ENCODE peak calls at places on chromosomes 3 and 15, in six cellular contexts. Y is psoas muscle, E is fibroblast of lung, N is BE2C, A is heart right ventricle, P is spleen. H is an unnamed sample.

GRCh38 chr3:41629072-41629471 is 332.8 kb downstream of the ULK4 start:
- DNase-seq in Y (no peak), E (no peak), N (no peak), A (no peak), P (no peak), H (no peak)

GRCh38 chr15:35818846-35819245 is 272.9 kb upstream of the DPH6 start:
- DNase-seq in Y (no peak), E (no peak), N (no peak), A (no peak), P (no peak), H (no peak)

GRCh38 chr3:186144257-186144656 is 35.4 kb upstream of the ETV5 start:
- DNase-seq in Y (no peak), E (no peak), N (no peak), A (no peak), P (no peak), H (no peak)

GRCh38 chr3:177525987-177526712 is 328.9 kb upstream of the TBL1XR1 start:
- DNase-seq in Y (no peak), E (no peak), N (no peak), A (no peak), P (no peak), H (no peak)

GRCh38 chr15:74603026-74603788 is 12.4 kb upstream of the CLK3 start:
- DNase-seq in Y (no peak), E (no peak), N (no peak), A (peak), P (no peak), H (no peak)

GRCh38 chr3:79820089-79820488 is 52.3 kb upstream of the ROBO1 start:
- DNase-seq in Y (no peak), E (no peak), N (no peak), A (no peak), P (no peak), H (no peak)

GRCh38 chr15:76342046-76342381 is 5.4 kb downstream of the ISL2 start:
- DNase-seq in Y (no peak), E (no peak), N (no peak), A (no peak), P (no peak), H (peak)

GRCh38 chr3:150254199-150254786 is 153.8 kb upstream of the TSC22D2 start:
- DNase-seq in Y (no peak), E (no peak), N (no peak), A (no peak), P (no peak), H (no peak)

GRCh38 chr3:196085534-196085933 is 3.6 kb upstream of the TFRC start:
- DNase-seq in Y (no peak), E (no peak), N (no peak), A (no peak), P (no peak), H (no peak)

GRCh38 chr3:33921608-33922007 is 123.2 kb downstream of the PDCD6IP start:
- DNase-seq in Y (no peak), E (no peak), N (no peak), A (no peak), P (no peak), H (no peak)

GRCh38 chr3:181570472-181570871 is 141.3 kb upstream of the SOX2 start:
- DNase-seq in Y (no peak), E (no peak), N (no peak), A (no peak), P (no peak), H (no peak)

GRCh38 chr3:107241217-107241616 is 136.0 kb upstream of the CCDC54 start:
- DNase-seq in Y (no peak), E (peak), N (no peak), A (peak), P (peak), H (peak)

GRCh38 chr3:101942356-101942755 is 93.0 kb downstream of the NFKBIZ start:
- DNase-seq in Y (no peak), E (peak), N (no peak), A (no peak), P (no peak), H (no peak)

GRCh38 chr15:44298878-44299277 is 10.4 kb downstream of the GOLM2 start:
- DNase-seq in Y (no peak), E (no peak), N (peak), A (no peak), P (no peak), H (no peak)

GRCh38 chr3:152176998-152177397 is 91.7 kb upstream of the MBNL1 start:
- DNase-seq in Y (no peak), E (no peak), N (no peak), A (no peak), P (no peak), H (no peak)

GRCh38 chr3:152175576-152175883 is 93.2 kb upstream of the MBNL1 start:
- DNase-seq in Y (no peak), E (peak), N (no peak), A (no peak), P (no peak), H (no peak)

GRCh38 chr3:152176241-152176640 is 92.5 kb upstream of the MBNL1 start:
- DNase-seq in Y (no peak), E (no peak), N (no peak), A (no peak), P (no peak), H (no peak)

GRCh38 chr3:152173627-152174026 is 95.1 kb upstream of the MBNL1 start:
- DNase-seq in Y (no peak), E (no peak), N (no peak), A (no peak), P (no peak), H (no peak)

GRCh38 chr3:152174876-152175575 is 93.7 kb upstream of the MBNL1 start:
- DNase-seq in Y (no peak), E (no peak), N (no peak), A (no peak), P (no peak), H (no peak)
- H3K4me3 ChIP-seq in Y (no peak), E (no peak), N (no peak), A (no peak), P (no peak), H (no peak)

DNA sequence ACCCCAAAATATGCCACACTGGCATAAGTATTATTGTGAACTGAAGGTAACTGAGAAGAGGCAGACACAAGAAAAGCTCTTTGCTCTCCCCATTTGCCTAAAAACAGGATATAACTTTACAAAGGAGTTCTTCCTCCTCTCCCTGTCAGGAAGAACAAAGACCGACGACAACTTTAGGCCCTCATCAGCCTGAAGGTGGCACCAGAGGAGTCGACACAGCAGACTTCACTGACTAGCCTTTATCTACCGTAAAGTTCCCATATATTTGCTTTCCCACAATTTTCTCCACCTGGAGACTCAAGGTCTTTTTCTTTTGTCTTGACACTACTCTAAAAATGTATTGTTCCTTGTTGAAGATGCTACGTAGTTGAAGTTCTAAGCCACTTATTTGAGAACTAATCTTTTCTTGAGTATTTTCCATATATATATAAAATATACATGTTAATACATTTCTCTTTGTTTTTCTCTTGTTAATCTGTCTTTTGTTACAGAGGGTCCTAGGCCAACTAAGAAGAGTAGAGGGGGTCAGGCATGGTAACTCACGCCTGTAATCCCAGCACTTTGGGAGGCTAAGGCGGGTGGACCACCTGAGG is 16.2 kb upstream of the XIRP1 start:
- DNase-seq in Y (peak), E (peak), N (peak), A (peak), P (no peak), H (peak)
- TF ChIP-seq CTCF in Y (peak), E (peak), N (peak), A (peak), P (peak), H (peak)

DNA sequence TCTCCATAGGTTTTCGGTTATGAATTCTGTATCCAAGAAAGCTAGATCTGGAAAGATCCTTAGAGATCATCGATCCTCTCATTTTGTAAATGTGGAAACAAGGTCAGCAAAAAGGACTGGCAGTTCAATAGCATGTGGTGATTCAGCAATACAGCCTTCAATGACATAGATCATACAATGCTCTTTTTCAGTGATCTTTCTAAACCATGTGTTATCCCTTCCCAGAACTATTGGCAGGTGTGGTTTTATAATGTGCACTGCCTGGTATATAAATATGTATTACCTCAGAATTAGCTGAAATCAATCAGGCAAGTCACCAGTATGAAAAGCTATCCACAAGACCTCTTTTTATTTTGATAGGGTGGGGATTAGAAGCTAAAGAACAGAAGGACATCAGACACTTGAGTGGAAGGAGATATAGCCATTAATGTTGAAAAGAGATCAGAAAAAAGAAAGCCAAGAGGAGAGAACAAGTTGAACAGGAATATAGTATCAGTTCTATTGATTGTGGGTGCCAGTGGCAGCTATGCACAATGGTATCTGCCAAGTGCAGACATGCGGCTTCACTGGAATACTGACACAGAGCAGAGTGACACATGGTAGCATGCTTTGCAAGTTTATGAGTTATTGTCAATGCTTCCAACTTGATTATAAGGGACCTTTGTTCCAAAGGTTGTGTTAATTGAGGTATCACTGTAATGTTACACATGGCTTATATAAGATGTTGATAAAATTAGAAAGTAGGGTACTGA is 42.2 kb upstream of the TP63 start:
- DNase-seq in Y (no peak), E (no peak), N (no peak), A (no peak), P (no peak), H (no peak)
- H3K4me3 ChIP-seq in Y (no peak), E (no peak), N (no peak), A (no peak), P (no peak), H (no peak)

GRCh38 chr15:93071469-93071891 is 17.5 kb downstream of the RGMA start:
- DNase-seq in Y (peak), E (peak), N (no peak), A (no peak), P (no peak), H (no peak)

GRCh38 chr15:93072011-93072410 is 17.0 kb downstream of the RGMA start:
- DNase-seq in Y (no peak), E (peak), N (no peak), A (no peak), P (no peak), H (no peak)

GRCh38 chr15:93070901-93071300 is 18.1 kb downstream of the RGMA start:
- DNase-seq in Y (peak), E (no peak), N (no peak), A (no peak), P (no peak), H (no peak)

GRCh38 chr15:93073465-93073952 is 15.5 kb downstream of the RGMA start:
- DNase-seq in Y (peak), E (no peak), N (no peak), A (no peak), P (no peak), H (no peak)

GRCh38 chr15:93072440-93073394 is 16.3 kb downstream of the RGMA start:
- DNase-seq in Y (peak), E (peak), N (peak), A (peak), P (no peak), H (peak)
- TF ChIP-seq CTCF in Y (no peak), E (no peak), N (no peak), A (no peak), P (no peak), H (no peak)

GRCh38 chr3:29170894-29171582 is 109.8 kb upstream of the RBMS3 start:
- DNase-seq in Y (no peak), E (no peak), N (no peak), A (no peak), P (no peak), H (no peak)
- H3K4me3 ChIP-seq in Y (no peak), E (no peak), N (no peak), A (no peak), P (no peak), H (no peak)

GRCh38 chr15:91912336-91912735 is 58.8 kb downstream of the SLCO3A1 start:
- DNase-seq in Y (no peak), E (no peak), N (peak), A (no peak), P (no peak), H (no peak)
- TF ChIP-seq CTCF in Y (no peak), E (no peak), N (no peak), A (no peak), P (no peak), H (no peak)

DNA sequence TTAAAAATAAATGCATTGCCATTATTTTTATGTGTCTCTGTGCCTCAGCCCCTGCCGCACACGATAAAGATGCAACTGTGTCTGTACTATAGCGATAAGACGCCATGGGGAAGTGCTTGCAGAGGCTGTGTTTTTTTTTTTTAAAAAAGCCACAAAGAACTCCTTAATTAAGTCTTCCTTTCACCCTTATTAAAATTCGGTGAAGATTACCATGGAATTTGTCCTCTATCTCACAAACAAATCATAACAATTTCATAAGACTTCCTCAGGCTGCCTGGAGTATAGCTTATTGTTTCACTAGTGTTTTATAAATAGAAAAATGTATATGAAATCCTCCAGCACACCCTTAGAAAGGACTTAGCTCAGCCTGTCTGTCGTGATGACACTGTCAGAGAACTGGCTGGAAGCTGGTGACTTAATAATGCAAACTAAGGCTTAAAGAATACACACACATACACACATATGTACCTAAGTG is 374.8 kb upstream of the SLCO3A1 start:
- DNase-seq in Y (no peak), E (no peak), N (no peak), A (no peak), P (no peak), H (no peak)
- H3K4me3 ChIP-seq in Y (no peak), E (no peak), N (no peak), A (no peak), P (no peak), H (no peak)

GRCh38 chr15:51132384-51133139 is 37.9 kb upstream of the TNFAIP8L3 start:
- DNase-seq in Y (peak), E (peak), N (peak), A (no peak), P (no peak), H (peak)

GRCh38 chr15:51134416-51135199 is 39.9 kb upstream of the TNFAIP8L3 start:
- DNase-seq in Y (no peak), E (no peak), N (no peak), A (no peak), P (no peak), H (no peak)

GRCh38 chr15:51131596-51132290 is 37.0 kb upstream of the TNFAIP8L3 start:
- DNase-seq in Y (no peak), E (no peak), N (no peak), A (no peak), P (no peak), H (no peak)

GRCh38 chr15:51135276-51135675 is 40.6 kb upstream of the TNFAIP8L3 start:
- DNase-seq in Y (no peak), E (no peak), N (no peak), A (no peak), P (no peak), H (no peak)

GRCh38 chr15:51133140-51133630 is 38.5 kb upstream of the TNFAIP8L3 start:
- DNase-seq in Y (no peak), E (no peak), N (no peak), A (no peak), P (no peak), H (no peak)
- TF ChIP-seq CTCF in Y (no peak), E (no peak), N (no peak), A (no peak), P (no peak), H (no peak)